ENCODE peak calls at places on chromosomes 6 and 20, in six cellular contexts. N is coronary artery; U is iris pigment epithelial cell; A is progenitor cell of endocrine pancreas; T is putamen; P is activated naive CD8-positive, alpha-beta T cell treated with anti-CD3 and anti-CD28 coated beads, Interleukin-2, amount 50 U/mL, for 24 hours. F is an unnamed sample.

GRCh38 chr6:11434565-11435326 is 102.8 kb upstream of the TMEM170B start:
- DNase-seq in N (no peak), U (peak), A (no peak), T (no peak), P (no peak), F (no peak)

GRCh38 chr6:167130712-167131684 is 8.1 kb downstream of the CCR6 start:
- DNase-seq in N (no peak), U (no peak), A (no peak), T (no peak), P (no peak), F (no peak)

GRCh38 chr6:150622941-150623874 is 23.5 kb downstream of the PLEKHG1 start:
- DNase-seq in N (no peak), U (no peak), A (no peak), T (no peak), P (no peak), F (no peak)

GRCh38 chr6:25389501-25389900 is 110.3 kb downstream of the CARMIL1 start:
- DNase-seq in N (no peak), U (peak), A (no peak), T (no peak), P (no peak), F (no peak)

GRCh38 chr6:116586276-116586675 is 15.0 kb downstream of the RWDD1 start:
- DNase-seq in N (no peak), U (no peak), A (no peak), T (no peak), P (no peak), F (no peak)

GRCh38 chr20:43778375-43778774 is 51.6 kb upstream of the GTSF1L start:
- DNase-seq in N (peak), U (no peak), A (no peak), T (no peak), P (no peak), F (no peak)

GRCh38 chr6:111461860-111462259 is 21.2 kb downstream of the REV3L start:
- DNase-seq in N (no peak), U (no peak), A (no peak), T (no peak), P (no peak), F (no peak)

GRCh38 chr6:110188791-110189190 is 8.6 kb downstream of the CDC40 start:
- DNase-seq in N (no peak), U (peak), A (no peak), T (no peak), P (no peak), F (no peak)

GRCh38 chr6:160207618-160208017 is 51.0 kb downstream of the SLC22A2 start:
- DNase-seq in N (no peak), U (no peak), A (no peak), T (no peak), P (no peak), F (no peak)

GRCh38 chr6:75643173-75643572 is 41.5 kb downstream of the SENP6 start:
- DNase-seq in N (no peak), U (no peak), A (no peak), T (no peak), P (no peak), F (no peak)

GRCh38 chr6:109073344-109074235 is 21.1 kb downstream of the SESN1 start:
- DNase-seq in N (no peak), U (peak), A (no peak), T (peak), P (peak), F (peak)

GRCh38 chr6:165308926-165309731 is at the start of gene C6orf118:
- DNase-seq in N (no peak), U (peak), A (peak), T (peak), P (no peak), F (peak)

GRCh38 chr6:3805448-3806123 is 43.6 kb upstream of the FAM50B start:
- DNase-seq in N (no peak), U (peak), A (no peak), T (no peak), P (no peak), F (no peak)

GRCh38 chr20:43975096-43975768 is 60.6 kb downstream of the TOX2 start:
- DNase-seq in N (no peak), U (peak), A (no peak), T (no peak), P (peak), F (no peak)

GRCh38 chr20:18005170-18005989 is 36.6 kb downstream of the MGME1 start:
- DNase-seq in N (no peak), U (no peak), A (no peak), T (no peak), P (no peak), F (no peak)

GRCh38 chr20:50921783-50922501 is 9.3 kb downstream of the ADNP start:
- DNase-seq in N (no peak), U (no peak), A (no peak), T (no peak), P (no peak), F (no peak)

GRCh38 chr6:148448371-148449010 is 105.9 kb downstream of the SASH1 start:
- DNase-seq in N (peak), U (no peak), A (no peak), T (no peak), P (no peak), F (no peak)

GRCh38 chr6:16956371-16956770 is 145.5 kb upstream of the STMND1 start:
- DNase-seq in N (no peak), U (no peak), A (no peak), T (no peak), P (no peak), F (no peak)

GRCh38 chr6:154403803-154404202 is 47.2 kb upstream of the IPCEF1 start:
- DNase-seq in N (no peak), U (peak), A (no peak), T (no peak), P (no peak), F (peak)

GRCh38 chr20:15937179-15937578 is 636.1 kb downstream of the KIF16B start:
- DNase-seq in N (no peak), U (no peak), A (no peak), T (no peak), P (no peak), F (no peak)

F was measured in DMS 273 treated with DMSO at 0.1 percent for 48 hours.